ENCODE peak calls at places on chromosomes 6 and 20, in ten cellular contexts. One of them, this sample, is unnamed.

GRCh38 chr6:42104095-42104806 is 38.2 kb downstream of the C6orf132 start:
- DNase-seq in lower leg skin: peak; percentile 93
- DNase-seq in GM13977: peak; percentile 91
- DNase-seq in spleen: peak; percentile 90
- DNase-seq in H9: peak; percentile 87
- DNase-seq in mammary epithelial cell: no peak
- DNase-seq in uterus: peak; percentile 57
- DNase-seq in lower lobe of right lung: peak; percentile 89
- DNase-seq in foreskin fibroblast: peak; percentile 72
- DNase-seq in progenitor cell of endocrine pancreas: peak; percentile 59
- DNase-seq in this sample: no peak

GRCh38 chr20:36541227-36542018 is at the start of gene MYL9:
- DNase-seq in lower leg skin: peak; percentile 96
- DNase-seq in GM13977: peak; percentile 81
- DNase-seq in spleen: peak; percentile 92
- DNase-seq in H9: peak; percentile 76
- DNase-seq in mammary epithelial cell: no peak
- DNase-seq in uterus: peak; percentile 94
- DNase-seq in lower lobe of right lung: peak; percentile 95
- DNase-seq in foreskin fibroblast: peak; percentile 94
- DNase-seq in progenitor cell of endocrine pancreas: peak; percentile 54
- DNase-seq in this sample: no peak

GRCh38 chr6:169254456-169255316 is 1.0 kb upstream of the THBS2 start:
- DNase-seq in lower leg skin: peak; percentile 85
- DNase-seq in GM13977: no peak
- DNase-seq in spleen: peak; percentile 64
- DNase-seq in H9: no peak
- DNase-seq in mammary epithelial cell: no peak
- DNase-seq in uterus: no peak
- DNase-seq in lower lobe of right lung: no peak
- DNase-seq in foreskin fibroblast: no peak
- DNase-seq in progenitor cell of endocrine pancreas: no peak
- DNase-seq in this sample: no peak

GRCh38 chr6:87213364-87213763 is 58.0 kb downstream of the ZNF292 start:
- DNase-seq in lower leg skin: no peak
- DNase-seq in GM13977: no peak
- DNase-seq in spleen: no peak
- DNase-seq in H9: no peak
- DNase-seq in mammary epithelial cell: peak; percentile 63
- DNase-seq in uterus: no peak
- DNase-seq in lower lobe of right lung: no peak
- DNase-seq in foreskin fibroblast: no peak
- DNase-seq in progenitor cell of endocrine pancreas: no peak
- DNase-seq in this sample: no peak

GRCh38 chr20:63222541-63222940 is 6.6 kb upstream of the YTHDF1 start:
- DNase-seq in lower leg skin: no peak
- DNase-seq in GM13977: no peak
- DNase-seq in spleen: no peak
- DNase-seq in H9: no peak
- DNase-seq in mammary epithelial cell: no peak
- DNase-seq in uterus: no peak
- DNase-seq in lower lobe of right lung: no peak
- DNase-seq in foreskin fibroblast: no peak
- DNase-seq in progenitor cell of endocrine pancreas: no peak
- DNase-seq in this sample: no peak

GRCh38 chr6:147331401-147331800 is 127.2 kb downstream of the STXBP5 start:
- DNase-seq in lower leg skin: no peak
- DNase-seq in GM13977: no peak
- DNase-seq in spleen: no peak
- DNase-seq in H9: no peak
- DNase-seq in mammary epithelial cell: no peak
- DNase-seq in uterus: no peak
- DNase-seq in lower lobe of right lung: no peak
- DNase-seq in foreskin fibroblast: no peak
- DNase-seq in progenitor cell of endocrine pancreas: no peak
- DNase-seq in this sample: no peak

GRCh38 chr6:99330159-99330558 is 19.3 kb downstream of the FAXC start:
- DNase-seq in lower leg skin: no peak
- DNase-seq in GM13977: peak; percentile 73
- DNase-seq in spleen: no peak
- DNase-seq in H9: peak; percentile 41
- DNase-seq in mammary epithelial cell: peak; percentile 63
- DNase-seq in uterus: no peak
- DNase-seq in lower lobe of right lung: no peak
- DNase-seq in foreskin fibroblast: peak; percentile 90
- DNase-seq in progenitor cell of endocrine pancreas: no peak
- DNase-seq in this sample: no peak

GRCh38 chr6:16437095-16437494 is 198.7 kb downstream of the GMPR start:
- DNase-seq in lower leg skin: no peak
- DNase-seq in GM13977: no peak
- DNase-seq in spleen: no peak
- DNase-seq in H9: no peak
- DNase-seq in mammary epithelial cell: no peak
- DNase-seq in uterus: no peak
- DNase-seq in lower lobe of right lung: no peak
- DNase-seq in foreskin fibroblast: no peak
- DNase-seq in progenitor cell of endocrine pancreas: no peak
- DNase-seq in this sample: no peak

GRCh38 chr6:154460306-154461071 is 50.0 kb downstream of the CNKSR3 start:
- DNase-seq in lower leg skin: peak; percentile 58
- DNase-seq in GM13977: no peak
- DNase-seq in spleen: no peak
- DNase-seq in H9: no peak
- DNase-seq in mammary epithelial cell: peak; percentile 52
- DNase-seq in uterus: no peak
- DNase-seq in lower lobe of right lung: no peak
- DNase-seq in foreskin fibroblast: peak; percentile 49
- DNase-seq in progenitor cell of endocrine pancreas: no peak
- DNase-seq in this sample: no peak

GRCh38 chr6:579339-579738 is 77.6 kb downstream of the HUS1B start:
- DNase-seq in lower leg skin: no peak
- DNase-seq in GM13977: no peak
- DNase-seq in spleen: no peak
- DNase-seq in H9: no peak
- DNase-seq in mammary epithelial cell: no peak
- DNase-seq in uterus: no peak
- DNase-seq in lower lobe of right lung: no peak
- DNase-seq in foreskin fibroblast: peak; percentile 67
- DNase-seq in progenitor cell of endocrine pancreas: no peak
- DNase-seq in this sample: no peak

GRCh38 chr20:23161968-23162696 is 76.0 kb upstream of the CD93 start:
- DNase-seq in lower leg skin: peak; percentile 96
- DNase-seq in GM13977: no peak
- DNase-seq in spleen: peak; percentile 90
- DNase-seq in H9: peak; percentile 22
- DNase-seq in mammary epithelial cell: no peak
- DNase-seq in uterus: peak; percentile 43
- DNase-seq in lower lobe of right lung: peak; percentile 94
- DNase-seq in foreskin fibroblast: peak; percentile 52
- DNase-seq in progenitor cell of endocrine pancreas: no peak
- DNase-seq in this sample: no peak

GRCh38 chr6:16271415-16271814 is 33.0 kb downstream of the GMPR start:
- DNase-seq in lower leg skin: no peak
- DNase-seq in GM13977: no peak
- DNase-seq in spleen: no peak
- DNase-seq in H9: no peak
- DNase-seq in mammary epithelial cell: no peak
- DNase-seq in uterus: no peak
- DNase-seq in lower lobe of right lung: no peak
- DNase-seq in foreskin fibroblast: no peak
- DNase-seq in progenitor cell of endocrine pancreas: no peak
- DNase-seq in this sample: no peak

DNA sequence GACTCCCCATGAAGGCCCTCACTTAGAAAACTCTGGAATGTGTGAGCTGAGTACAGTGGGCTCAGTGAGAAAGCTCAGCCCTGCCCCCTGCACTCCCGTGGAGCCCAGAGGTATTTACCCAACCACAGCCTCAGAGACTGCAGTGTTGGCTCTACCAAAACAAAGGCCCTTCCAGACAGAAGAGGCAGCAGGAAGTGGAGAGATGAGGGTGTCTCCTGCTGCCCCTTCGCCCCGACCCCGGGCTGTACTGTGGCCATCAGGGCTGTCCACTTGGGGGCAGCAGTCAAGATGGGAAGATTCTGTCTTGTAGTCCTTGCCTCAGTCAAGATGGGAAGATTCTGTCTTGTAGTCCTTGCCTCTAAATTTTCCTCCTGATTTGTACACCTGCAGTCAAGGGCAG is 341.3 kb downstream of the TAF4 start:
- DNase-seq in lower leg skin: no peak
- DNase-seq in GM13977: no peak
- DNase-seq in spleen: no peak
- DNase-seq in H9: peak; percentile 76
- DNase-seq in mammary epithelial cell: no peak
- DNase-seq in uterus: no peak
- DNase-seq in lower lobe of right lung: no peak
- DNase-seq in foreskin fibroblast: no peak
- DNase-seq in progenitor cell of endocrine pancreas: no peak
- DNase-seq in this sample: no peak
- TF ChIP-seq CTCF in lower leg skin: no peak
- TF ChIP-seq CTCF in GM13977: no peak
- TF ChIP-seq CTCF in spleen: no peak
- TF ChIP-seq CTCF in H9: peak; percentile 76
- TF ChIP-seq CTCF in mammary epithelial cell: peak; percentile 45
- TF ChIP-seq CTCF in uterus: no peak
- TF ChIP-seq CTCF in lower lobe of right lung: no peak
- TF ChIP-seq CTCF in foreskin fibroblast: peak; percentile 29
- TF ChIP-seq CTCF in progenitor cell of endocrine pancreas: peak; percentile 54
- TF ChIP-seq CTCF in this sample: peak; percentile 66

GRCh38 chr20:40702504-40702903 is 13.5 kb upstream of the MAFB start:
- DNase-seq in lower leg skin: no peak
- DNase-seq in GM13977: no peak
- DNase-seq in spleen: no peak
- DNase-seq in H9: no peak
- DNase-seq in mammary epithelial cell: no peak
- DNase-seq in uterus: no peak
- DNase-seq in lower lobe of right lung: no peak
- DNase-seq in foreskin fibroblast: peak; percentile 22
- DNase-seq in progenitor cell of endocrine pancreas: no peak
- DNase-seq in this sample: no peak
- TF ChIP-seq CTCF in lower leg skin: no peak
- TF ChIP-seq CTCF in GM13977: peak; percentile 29
- TF ChIP-seq CTCF in spleen: no peak
- TF ChIP-seq CTCF in H9: peak; percentile 54
- TF ChIP-seq CTCF in mammary epithelial cell: peak; percentile 18
- TF ChIP-seq CTCF in uterus: no peak
- TF ChIP-seq CTCF in lower lobe of right lung: no peak
- TF ChIP-seq CTCF in foreskin fibroblast: no peak
- TF ChIP-seq CTCF in progenitor cell of endocrine pancreas: peak; percentile 21
- TF ChIP-seq CTCF in this sample: peak; percentile 44

GRCh38 chr20:50510706-50511401 is 671 bp downstream of the PTPN1 start:
- DNase-seq in lower leg skin: peak; percentile 62
- DNase-seq in GM13977: no peak
- DNase-seq in spleen: peak; percentile 88
- DNase-seq in H9: no peak
- DNase-seq in mammary epithelial cell: peak; percentile 27
- DNase-seq in uterus: no peak
- DNase-seq in lower lobe of right lung: peak; percentile 51
- DNase-seq in foreskin fibroblast: no peak
- DNase-seq in progenitor cell of endocrine pancreas: no peak
- DNase-seq in this sample: no peak

GRCh38 chr20:50509923-50510705 is at the start of gene PTPN1:
- DNase-seq in lower leg skin: peak; percentile 100
- DNase-seq in GM13977: peak; percentile 96
- DNase-seq in spleen: peak; percentile 98
- DNase-seq in H9: peak; percentile 98
- DNase-seq in mammary epithelial cell: peak; percentile 99
- DNase-seq in uterus: peak; percentile 99
- DNase-seq in lower lobe of right lung: peak; percentile 98
- DNase-seq in foreskin fibroblast: peak; percentile 100
- DNase-seq in progenitor cell of endocrine pancreas: peak; percentile 98
- DNase-seq in this sample: peak; percentile 98

GRCh38 chr20:50514035-50514337 is 3.8 kb downstream of the PTPN1 start:
- DNase-seq in lower leg skin: no peak
- DNase-seq in GM13977: no peak
- DNase-seq in spleen: no peak
- DNase-seq in H9: no peak
- DNase-seq in mammary epithelial cell: no peak
- DNase-seq in uterus: no peak
- DNase-seq in lower lobe of right lung: no peak
- DNase-seq in foreskin fibroblast: no peak
- DNase-seq in progenitor cell of endocrine pancreas: no peak
- DNase-seq in this sample: no peak

GRCh38 chr20:50513169-50514034 is 3.2 kb downstream of the PTPN1 start:
- DNase-seq in lower leg skin: no peak
- DNase-seq in GM13977: no peak
- DNase-seq in spleen: no peak
- DNase-seq in H9: no peak
- DNase-seq in mammary epithelial cell: peak; percentile 64
- DNase-seq in uterus: no peak
- DNase-seq in lower lobe of right lung: no peak
- DNase-seq in foreskin fibroblast: peak; percentile 71
- DNase-seq in progenitor cell of endocrine pancreas: no peak
- DNase-seq in this sample: no peak

GRCh38 chr20:50512323-50512722 is 2.1 kb downstream of the PTPN1 start:
- DNase-seq in lower leg skin: no peak
- DNase-seq in GM13977: no peak
- DNase-seq in spleen: no peak
- DNase-seq in H9: no peak
- DNase-seq in mammary epithelial cell: no peak
- DNase-seq in uterus: no peak
- DNase-seq in lower lobe of right lung: no peak
- DNase-seq in foreskin fibroblast: no peak
- DNase-seq in progenitor cell of endocrine pancreas: no peak
- DNase-seq in this sample: no peak
- TF ChIP-seq CTCF in lower leg skin: no peak
- TF ChIP-seq CTCF in GM13977: no peak
- TF ChIP-seq CTCF in spleen: no peak
- TF ChIP-seq CTCF in H9: no peak
- TF ChIP-seq CTCF in mammary epithelial cell: no peak
- TF ChIP-seq CTCF in uterus: no peak
- TF ChIP-seq CTCF in lower lobe of right lung: no peak
- TF ChIP-seq CTCF in foreskin fibroblast: no peak
- TF ChIP-seq CTCF in progenitor cell of endocrine pancreas: no peak
- TF ChIP-seq CTCF in this sample: no peak

DNA sequence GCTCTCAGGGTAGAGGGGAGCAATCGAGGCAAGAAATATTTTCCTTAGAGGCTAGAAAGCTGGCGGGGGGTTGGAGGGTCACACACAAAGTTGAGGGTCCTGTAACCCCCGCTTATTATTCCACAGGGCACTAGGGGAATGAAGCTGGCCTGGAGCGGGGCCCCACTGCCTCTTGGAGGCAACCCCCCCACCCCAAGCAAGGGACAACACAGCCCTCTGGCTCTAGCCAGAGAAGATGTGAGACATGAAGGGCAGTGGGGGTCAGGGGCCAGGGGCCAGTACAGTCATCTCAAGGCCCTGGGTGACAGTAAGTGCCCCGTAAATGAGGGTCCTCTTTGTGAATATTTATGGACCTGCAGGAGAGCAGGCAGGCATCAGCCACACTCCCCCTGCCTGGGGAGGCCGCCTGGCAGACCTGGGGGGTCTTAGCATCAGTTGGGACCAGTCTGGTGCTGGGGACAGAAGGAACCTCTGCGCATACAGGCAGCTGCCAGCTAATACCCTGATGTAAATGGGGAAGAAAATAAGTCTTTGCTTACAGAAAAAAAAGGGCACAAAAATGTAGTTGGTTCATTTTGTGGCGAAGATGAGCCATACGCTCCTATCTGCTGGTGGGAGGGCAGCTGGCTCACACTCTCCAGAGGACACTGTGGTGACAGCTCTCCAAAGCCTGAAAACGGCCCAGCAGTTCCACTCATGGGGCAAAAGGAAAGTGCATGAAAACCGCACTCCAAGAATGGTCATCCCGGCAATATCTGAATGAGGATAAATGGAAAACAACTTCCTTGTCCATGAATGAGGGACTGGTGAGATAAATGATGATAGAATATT is 21.9 kb downstream of the SPATA2 start:
- DNase-seq in lower leg skin: no peak
- DNase-seq in GM13977: no peak
- DNase-seq in spleen: peak; percentile 42
- DNase-seq in H9: no peak
- DNase-seq in mammary epithelial cell: no peak
- DNase-seq in uterus: no peak
- DNase-seq in lower lobe of right lung: no peak
- DNase-seq in foreskin fibroblast: peak; percentile 24
- DNase-seq in progenitor cell of endocrine pancreas: no peak
- DNase-seq in this sample: no peak
- TF ChIP-seq CTCF in lower leg skin: no peak
- TF ChIP-seq CTCF in GM13977: no peak
- TF ChIP-seq CTCF in spleen: no peak
- TF ChIP-seq CTCF in H9: no peak
- TF ChIP-seq CTCF in mammary epithelial cell: no peak
- TF ChIP-seq CTCF in uterus: no peak
- TF ChIP-seq CTCF in lower lobe of right lung: no peak
- TF ChIP-seq CTCF in foreskin fibroblast: no peak
- TF ChIP-seq CTCF in progenitor cell of endocrine pancreas: no peak
- TF ChIP-seq CTCF in this sample: no peak

This sample was measured in type B pancreatic cell.